ENCODE peak calls at places on chromosomes 1 and 21, in five cellular contexts. C is cardiac septum, P is NCI-H1092, H is colonic mucosa, N is amniotic stem cell. F is an unnamed sample.
A peak's percentile ranks its signal among the peaks of the same experiment; 100 is the strongest.

GRCh38 chr1:47507921-47508894 is 70.4 kb downstream of the FOXD2 start:
- DNase-seq in C (peak; percentile 74), P (no peak), H (peak; percentile 64), N (no peak), F (no peak)

GRCh38 chr1:6280761-6281451 is 20.0 kb upstream of the GPR153 start:
- DNase-seq in C (no peak), P (no peak), H (no peak), N (no peak), F (no peak)

GRCh38 chr1:58883037-58883887 is 99.4 kb upstream of the JUN start:
- DNase-seq in C (peak; percentile 89), P (no peak), H (peak; percentile 70), N (peak; percentile 26), F (no peak)

GRCh38 chr1:147673401-147673800 is 3.1 kb upstream of the ACP6 start:
- DNase-seq in C (no peak), P (no peak), H (no peak), N (no peak), F (no peak)

GRCh38 chr1:27006683-27007082 is 6.0 kb downstream of the TENT5B start:
- DNase-seq in C (no peak), P (no peak), H (no peak), N (no peak), F (no peak)

GRCh38 chr21:20996421-20997307 is 1.5 kb upstream of the NCAM2 start:
- DNase-seq in C (no peak), P (no peak), H (no peak), N (no peak), F (no peak)

GRCh38 chr21:37710555-37711293 is 205.5 kb downstream of the KCNJ6 start:
- DNase-seq in C (no peak), P (peak; percentile 80), H (no peak), N (no peak), F (no peak)

GRCh38 chr1:202967684-202968281 is 726 bp upstream of the CYB5R1 start:
- DNase-seq in C (no peak), P (no peak), H (peak; percentile 31), N (no peak), F (no peak)

GRCh38 chr21:33760641-33761103 is 118.4 kb downstream of the ITSN1 start:
- DNase-seq in C (no peak), P (no peak), H (no peak), N (no peak), F (no peak)

GRCh38 chr1:160353223-160353622 is 10.0 kb downstream of the NCSTN start:
- DNase-seq in C (no peak), P (no peak), H (no peak), N (no peak), F (no peak)

GRCh38 chr1:15799004-15799867 is 8.2 kb downstream of the UQCRHL start:
- DNase-seq in C (no peak), P (no peak), H (no peak), N (peak; percentile 88), F (no peak)

GRCh38 chr1:47710075-47711071 is 272.5 kb downstream of the FOXD2 start:
- DNase-seq in C (peak; percentile 89), P (no peak), H (peak; percentile 83), N (peak; percentile 5), F (peak; percentile 94)

GRCh38 chr1:204579681-204580080 is 63.5 kb downstream of the MDM4 start:
- DNase-seq in C (no peak), P (no peak), H (no peak), N (no peak), F (no peak)

GRCh38 chr1:26404641-26405040 is 6.0 kb upstream of the LIN28A start:
- DNase-seq in C (no peak), P (no peak), H (no peak), N (no peak), F (no peak)

GRCh38 chr1:36511804-36512798 is 29.4 kb upstream of the CSF3R start:
- DNase-seq in C (peak; percentile 33), P (no peak), H (no peak), N (no peak), F (peak; percentile 67)